ENCODE peak calls at places on chromosomes 1 and 21, in seven cellular contexts. One of them, this sample, is unnamed.
A peak's percentile ranks its signal among the peaks of the same experiment; 100 is the strongest.

GRCh38 chr1:67559222-67559700 is 125.7 kb upstream of the GADD45A start:
- DNase-seq in HS-27A: peak; percentile 48
- DNase-seq in A172: peak; percentile 57
- DNase-seq in fibroblast of mammary gland: peak; percentile 62
- DNase-seq in cardiac fibroblast: peak; percentile 71
- DNase-seq in HT-29: no peak
- DNase-seq in activated CD4-positive, alpha-beta T cell treated with anti-CD3 and anti-CD28 coated beads, Interleukin-2, amount 50 U/mL, for 1 hour: no peak
- DNase-seq in this sample: no peak

GRCh38 chr1:110302836-110303235 is 36.3 kb upstream of the RBM15 start:
- DNase-seq in HS-27A: no peak
- DNase-seq in A172: no peak
- DNase-seq in fibroblast of mammary gland: no peak
- DNase-seq in cardiac fibroblast: no peak
- DNase-seq in HT-29: no peak
- DNase-seq in activated CD4-positive, alpha-beta T cell treated with anti-CD3 and anti-CD28 coated beads, Interleukin-2, amount 50 U/mL, for 1 hour: no peak
- DNase-seq in this sample: no peak

GRCh38 chr1:61635529-61635928 is 89.4 kb downstream of the TM2D1 start:
- DNase-seq in HS-27A: no peak
- DNase-seq in A172: no peak
- DNase-seq in fibroblast of mammary gland: no peak
- DNase-seq in cardiac fibroblast: no peak
- DNase-seq in HT-29: no peak
- DNase-seq in activated CD4-positive, alpha-beta T cell treated with anti-CD3 and anti-CD28 coated beads, Interleukin-2, amount 50 U/mL, for 1 hour: no peak
- DNase-seq in this sample: no peak

GRCh38 chr1:81179239-81179638 is 621.5 kb upstream of the ADGRL2 start:
- DNase-seq in HS-27A: peak; percentile 73
- DNase-seq in A172: peak; percentile 76
- DNase-seq in fibroblast of mammary gland: peak; percentile 91
- DNase-seq in cardiac fibroblast: peak; percentile 92
- DNase-seq in HT-29: peak; percentile 82
- DNase-seq in activated CD4-positive, alpha-beta T cell treated with anti-CD3 and anti-CD28 coated beads, Interleukin-2, amount 50 U/mL, for 1 hour: no peak
- DNase-seq in this sample: peak; percentile 19

GRCh38 chr1:180614746-180615145 is 17.1 kb upstream of the XPR1 start:
- DNase-seq in HS-27A: no peak
- DNase-seq in A172: no peak
- DNase-seq in fibroblast of mammary gland: no peak
- DNase-seq in cardiac fibroblast: no peak
- DNase-seq in HT-29: no peak
- DNase-seq in activated CD4-positive, alpha-beta T cell treated with anti-CD3 and anti-CD28 coated beads, Interleukin-2, amount 50 U/mL, for 1 hour: no peak
- DNase-seq in this sample: no peak

GRCh38 chr1:24506706-24507422 is 4.2 kb downstream of the RCAN3 start:
- DNase-seq in HS-27A: no peak
- DNase-seq in A172: no peak
- DNase-seq in fibroblast of mammary gland: no peak
- DNase-seq in cardiac fibroblast: no peak
- DNase-seq in HT-29: no peak
- DNase-seq in activated CD4-positive, alpha-beta T cell treated with anti-CD3 and anti-CD28 coated beads, Interleukin-2, amount 50 U/mL, for 1 hour: no peak
- DNase-seq in this sample: no peak

GRCh38 chr1:61993331-61993961 is 201.2 kb upstream of the L1TD1 start:
- DNase-seq in HS-27A: no peak
- DNase-seq in A172: no peak
- DNase-seq in fibroblast of mammary gland: no peak
- DNase-seq in cardiac fibroblast: peak; percentile 27
- DNase-seq in HT-29: no peak
- DNase-seq in activated CD4-positive, alpha-beta T cell treated with anti-CD3 and anti-CD28 coated beads, Interleukin-2, amount 50 U/mL, for 1 hour: no peak
- DNase-seq in this sample: no peak

GRCh38 chr1:3702990-3703728 is 49.1 kb upstream of the CCDC27 start:
- DNase-seq in HS-27A: no peak
- DNase-seq in A172: peak; percentile 12
- DNase-seq in fibroblast of mammary gland: peak; percentile 16
- DNase-seq in cardiac fibroblast: peak; percentile 53
- DNase-seq in HT-29: no peak
- DNase-seq in activated CD4-positive, alpha-beta T cell treated with anti-CD3 and anti-CD28 coated beads, Interleukin-2, amount 50 U/mL, for 1 hour: no peak
- DNase-seq in this sample: no peak

GRCh38 chr1:11309385-11309784 is 36.4 kb downstream of the UBIAD1 start:
- DNase-seq in HS-27A: no peak
- DNase-seq in A172: no peak
- DNase-seq in fibroblast of mammary gland: no peak
- DNase-seq in cardiac fibroblast: no peak
- DNase-seq in HT-29: no peak
- DNase-seq in activated CD4-positive, alpha-beta T cell treated with anti-CD3 and anti-CD28 coated beads, Interleukin-2, amount 50 U/mL, for 1 hour: no peak
- DNase-seq in this sample: no peak

GRCh38 chr1:56676571-56677035 is 31.5 kb downstream of the PRKAA2 start:
- DNase-seq in HS-27A: peak; percentile 60
- DNase-seq in A172: peak; percentile 89
- DNase-seq in fibroblast of mammary gland: peak; percentile 93
- DNase-seq in cardiac fibroblast: peak; percentile 75
- DNase-seq in HT-29: no peak
- DNase-seq in activated CD4-positive, alpha-beta T cell treated with anti-CD3 and anti-CD28 coated beads, Interleukin-2, amount 50 U/mL, for 1 hour: no peak
- DNase-seq in this sample: peak; percentile 47

GRCh38 chr1:16014509-16015482 is 3.0 kb downstream of the HSPB7 start:
- DNase-seq in HS-27A: no peak
- DNase-seq in A172: no peak
- DNase-seq in fibroblast of mammary gland: no peak
- DNase-seq in cardiac fibroblast: no peak
- DNase-seq in HT-29: no peak
- DNase-seq in activated CD4-positive, alpha-beta T cell treated with anti-CD3 and anti-CD28 coated beads, Interleukin-2, amount 50 U/mL, for 1 hour: no peak
- DNase-seq in this sample: no peak

GRCh38 chr1:53959664-53960250 is 13.6 kb downstream of the LRRC42 start:
- DNase-seq in HS-27A: no peak
- DNase-seq in A172: peak; percentile 18
- DNase-seq in fibroblast of mammary gland: no peak
- DNase-seq in cardiac fibroblast: peak; percentile 48
- DNase-seq in HT-29: peak; percentile 69
- DNase-seq in activated CD4-positive, alpha-beta T cell treated with anti-CD3 and anti-CD28 coated beads, Interleukin-2, amount 50 U/mL, for 1 hour: no peak
- DNase-seq in this sample: no peak

GRCh38 chr1:225304996-225305395 is 122.8 kb downstream of the LBR start:
- DNase-seq in HS-27A: no peak
- DNase-seq in A172: no peak
- DNase-seq in fibroblast of mammary gland: no peak
- DNase-seq in cardiac fibroblast: no peak
- DNase-seq in HT-29: no peak
- DNase-seq in activated CD4-positive, alpha-beta T cell treated with anti-CD3 and anti-CD28 coated beads, Interleukin-2, amount 50 U/mL, for 1 hour: no peak
- DNase-seq in this sample: no peak

GRCh38 chr1:76269175-76269574 is 194.6 kb downstream of the ST6GALNAC3 start:
- DNase-seq in HS-27A: peak; percentile 36
- DNase-seq in A172: peak; percentile 62
- DNase-seq in fibroblast of mammary gland: peak; percentile 54
- DNase-seq in cardiac fibroblast: peak; percentile 36
- DNase-seq in HT-29: no peak
- DNase-seq in activated CD4-positive, alpha-beta T cell treated with anti-CD3 and anti-CD28 coated beads, Interleukin-2, amount 50 U/mL, for 1 hour: no peak
- DNase-seq in this sample: peak; percentile 3

GRCh38 chr21:45421071-45421845 is 16.3 kb downstream of the COL18A1 start:
- DNase-seq in HS-27A: no peak
- DNase-seq in A172: no peak
- DNase-seq in fibroblast of mammary gland: no peak
- DNase-seq in cardiac fibroblast: no peak
- DNase-seq in HT-29: peak; percentile 67
- DNase-seq in activated CD4-positive, alpha-beta T cell treated with anti-CD3 and anti-CD28 coated beads, Interleukin-2, amount 50 U/mL, for 1 hour: no peak
- DNase-seq in this sample: no peak

GRCh38 chr1:55234016-55234415 is 18.9 kb upstream of the USP24 start:
- DNase-seq in HS-27A: no peak
- DNase-seq in A172: no peak
- DNase-seq in fibroblast of mammary gland: peak; percentile 42
- DNase-seq in cardiac fibroblast: peak; percentile 76
- DNase-seq in HT-29: no peak
- DNase-seq in activated CD4-positive, alpha-beta T cell treated with anti-CD3 and anti-CD28 coated beads, Interleukin-2, amount 50 U/mL, for 1 hour: no peak
- DNase-seq in this sample: no peak

GRCh38 chr1:157163273-157164127 is 25.3 kb upstream of the ETV3 start:
- DNase-seq in HS-27A: no peak
- DNase-seq in A172: peak; percentile 52
- DNase-seq in fibroblast of mammary gland: peak; percentile 54
- DNase-seq in cardiac fibroblast: peak; percentile 62
- DNase-seq in HT-29: peak; percentile 80
- DNase-seq in activated CD4-positive, alpha-beta T cell treated with anti-CD3 and anti-CD28 coated beads, Interleukin-2, amount 50 U/mL, for 1 hour: peak; percentile 73
- DNase-seq in this sample: peak; percentile 51

GRCh38 chr1:37795340-37796110 is 1.9 kb downstream of the MANEAL start:
- DNase-seq in HS-27A: no peak
- DNase-seq in A172: no peak
- DNase-seq in fibroblast of mammary gland: peak; percentile 41
- DNase-seq in cardiac fibroblast: peak; percentile 56
- DNase-seq in HT-29: peak; percentile 28
- DNase-seq in activated CD4-positive, alpha-beta T cell treated with anti-CD3 and anti-CD28 coated beads, Interleukin-2, amount 50 U/mL, for 1 hour: peak; percentile 28
- DNase-seq in this sample: no peak

GRCh38 chr1:20399606-20400180 is 86.3 kb downstream of the CAMK2N1 start:
- DNase-seq in HS-27A: no peak
- DNase-seq in A172: no peak
- DNase-seq in fibroblast of mammary gland: no peak
- DNase-seq in cardiac fibroblast: no peak
- DNase-seq in HT-29: no peak
- DNase-seq in activated CD4-positive, alpha-beta T cell treated with anti-CD3 and anti-CD28 coated beads, Interleukin-2, amount 50 U/mL, for 1 hour: no peak
- DNase-seq in this sample: no peak

GRCh38 chr1:197463142-197463541 is 195.1 kb downstream of the CRB1 start:
- DNase-seq in HS-27A: no peak
- DNase-seq in A172: no peak
- DNase-seq in fibroblast of mammary gland: no peak
- DNase-seq in cardiac fibroblast: no peak
- DNase-seq in HT-29: no peak
- DNase-seq in activated CD4-positive, alpha-beta T cell treated with anti-CD3 and anti-CD28 coated beads, Interleukin-2, amount 50 U/mL, for 1 hour: no peak
- DNase-seq in this sample: no peak

GRCh38 chr1:244011796-244012195 is 39.3 kb upstream of the ZBTB18 start:
- DNase-seq in HS-27A: no peak
- DNase-seq in A172: no peak
- DNase-seq in fibroblast of mammary gland: no peak
- DNase-seq in cardiac fibroblast: no peak
- DNase-seq in HT-29: no peak
- DNase-seq in activated CD4-positive, alpha-beta T cell treated with anti-CD3 and anti-CD28 coated beads, Interleukin-2, amount 50 U/mL, for 1 hour: no peak
- DNase-seq in this sample: no peak

GRCh38 chr1:99643021-99643779 is 2.7 kb upstream of the PALMD start:
- DNase-seq in HS-27A: peak; percentile 15
- DNase-seq in A172: no peak
- DNase-seq in fibroblast of mammary gland: no peak
- DNase-seq in cardiac fibroblast: peak; percentile 52
- DNase-seq in HT-29: no peak
- DNase-seq in activated CD4-positive, alpha-beta T cell treated with anti-CD3 and anti-CD28 coated beads, Interleukin-2, amount 50 U/mL, for 1 hour: no peak
- DNase-seq in this sample: no peak

GRCh38 chr1:58764294-58764978 is 19.4 kb downstream of the JUN start:
- DNase-seq in HS-27A: no peak
- DNase-seq in A172: peak; percentile 67
- DNase-seq in fibroblast of mammary gland: peak; percentile 85
- DNase-seq in cardiac fibroblast: peak; percentile 94
- DNase-seq in HT-29: no peak
- DNase-seq in activated CD4-positive, alpha-beta T cell treated with anti-CD3 and anti-CD28 coated beads, Interleukin-2, amount 50 U/mL, for 1 hour: no peak
- DNase-seq in this sample: no peak

GRCh38 chr1:115782571-115783281 is 14.2 kb upstream of the CASQ2 start:
- DNase-seq in HS-27A: peak; percentile 90
- DNase-seq in A172: peak; percentile 92
- DNase-seq in fibroblast of mammary gland: peak; percentile 90
- DNase-seq in cardiac fibroblast: peak; percentile 66
- DNase-seq in HT-29: peak; percentile 40
- DNase-seq in activated CD4-positive, alpha-beta T cell treated with anti-CD3 and anti-CD28 coated beads, Interleukin-2, amount 50 U/mL, for 1 hour: no peak
- DNase-seq in this sample: peak; percentile 40

GRCh38 chr1:37498872-37499617 is 15.5 kb downstream of the MEAF6 start:
- DNase-seq in HS-27A: peak; percentile 86
- DNase-seq in A172: peak; percentile 70
- DNase-seq in fibroblast of mammary gland: peak; percentile 81
- DNase-seq in cardiac fibroblast: peak; percentile 76
- DNase-seq in HT-29: peak; percentile 42
- DNase-seq in activated CD4-positive, alpha-beta T cell treated with anti-CD3 and anti-CD28 coated beads, Interleukin-2, amount 50 U/mL, for 1 hour: no peak
- DNase-seq in this sample: no peak